ENCODE peak calls at places on chromosome 11, in seven cellular contexts. L, T, Y, P, V, M and K are unnamed samples.

GRCh38 chr11:114081641-114082414 is 22.3 kb downstream of the ZBTB16 start:
- DNase-seq in L (no peak), T (no peak), Y (no peak), P (no peak), V (no peak), M (no peak), K (no peak)

GRCh38 chr11:78397398-78397797 is 20.2 kb downstream of the GAB2 start:
- DNase-seq in L (no peak), T (no peak), Y (no peak), P (no peak), V (no peak), M (no peak), K (no peak)

GRCh38 chr11:62073061-62073460 is 50.8 kb upstream of the INCENP start:
- DNase-seq in L (no peak), T (no peak), Y (no peak), P (no peak), V (no peak), M (no peak), K (no peak)

GRCh38 chr11:63837719-63838118 is 1.2 kb upstream of the MARK2 start:
- DNase-seq in L (no peak), T (no peak), Y (no peak), P (no peak), V (no peak), M (no peak), K (no peak)

GRCh38 chr11:132402056-132402684 is 1031.8 kb downstream of the NTM start:
- DNase-seq in L (peak), T (no peak), Y (no peak), P (peak), V (peak), M (no peak), K (no peak)

GRCh38 chr11:72100462-72100861 is 2.6 kb downstream of the LAMTOR1 start:
- DNase-seq in L (no peak), T (no peak), Y (no peak), P (no peak), V (no peak), M (no peak), K (no peak)

GRCh38 chr11:130771708-130772107 is 144.6 kb downstream of the SNX19 start:
- DNase-seq in L (no peak), T (no peak), Y (no peak), P (no peak), V (no peak), M (no peak), K (no peak)

GRCh38 chr11:65014146-65014960 is at the start of gene ARL2:
- DNase-seq in L (no peak), T (no peak), Y (no peak), P (no peak), V (no peak), M (peak), K (no peak)

GRCh38 chr11:87473174-87473573 is 435.4 kb downstream of the TMEM135 start:
- DNase-seq in L (peak), T (no peak), Y (no peak), P (peak), V (no peak), M (no peak), K (peak)

GRCh38 chr11:62602141-62603071 is 741 bp upstream of the MTA2 start:
- DNase-seq in L (no peak), T (no peak), Y (no peak), P (no peak), V (peak), M (peak), K (no peak)

GRCh38 chr11:94732617-94733292 is 35.4 kb upstream of the AMOTL1 start:
- DNase-seq in L (peak), T (no peak), Y (no peak), P (peak), V (peak), M (no peak), K (no peak)

GRCh38 chr11:99368579-99368978 is 347.8 kb downstream of the CNTN5 start:
- DNase-seq in L (no peak), T (no peak), Y (no peak), P (peak), V (no peak), M (no peak), K (no peak)

GRCh38 chr11:59197990-59198389 is 14.7 kb downstream of the MPEG1 start:
- DNase-seq in L (no peak), T (no peak), Y (peak), P (peak), V (no peak), M (no peak), K (no peak)

GRCh38 chr11:12841946-12842630 is 167.0 kb upstream of the RASSF10 start:
- DNase-seq in L (no peak), T (no peak), Y (no peak), P (peak), V (peak), M (no peak), K (no peak)

GRCh38 chr11:99494065-99494464 is 473.3 kb downstream of the CNTN5 start:
- DNase-seq in L (no peak), T (no peak), Y (no peak), P (no peak), V (no peak), M (no peak), K (no peak)

GRCh38 chr11:72932132-72932570 is 117.9 kb downstream of the ATG16L2 start:
- DNase-seq in L (peak), T (no peak), Y (no peak), P (no peak), V (no peak), M (no peak), K (no peak)

GRCh38 chr11:102451693-102452460 is 688 bp downstream of the TMEM123 start:
- DNase-seq in L (no peak), T (no peak), Y (no peak), P (peak), V (peak), M (peak), K (no peak)

GRCh38 chr11:77879218-77879617 is 58.3 kb downstream of the AAMDC start:
- DNase-seq in L (peak), T (no peak), Y (no peak), P (no peak), V (no peak), M (no peak), K (no peak)

GRCh38 chr11:60363542-60364525 is 14.5 kb upstream of the MS4A7 start:
- DNase-seq in L (no peak), T (peak), Y (no peak), P (peak), V (peak), M (no peak), K (no peak)

GRCh38 chr11:129945377-129945776 is 50.0 kb upstream of the NFRKB start:
- DNase-seq in L (no peak), T (no peak), Y (no peak), P (no peak), V (no peak), M (no peak), K (no peak)

GRCh38 chr11:128574576-128575011 is 12.8 kb downstream of the ETS1 start:
- DNase-seq in L (no peak), T (no peak), Y (no peak), P (no peak), V (no peak), M (no peak), K (no peak)

GRCh38 chr11:107840120-107840479 is 18.5 kb downstream of the SLC35F2 start:
- DNase-seq in L (no peak), T (no peak), Y (no peak), P (no peak), V (peak), M (peak), K (no peak)

GRCh38 chr11:107836811-107837210 is 21.8 kb downstream of the SLC35F2 start:
- DNase-seq in L (no peak), T (no peak), Y (no peak), P (no peak), V (no peak), M (no peak), K (no peak)

GRCh38 chr11:107830915-107831540 is 27.6 kb downstream of the SLC35F2 start:
- DNase-seq in L (no peak), T (no peak), Y (no peak), P (no peak), V (no peak), M (no peak), K (peak)

DNA sequence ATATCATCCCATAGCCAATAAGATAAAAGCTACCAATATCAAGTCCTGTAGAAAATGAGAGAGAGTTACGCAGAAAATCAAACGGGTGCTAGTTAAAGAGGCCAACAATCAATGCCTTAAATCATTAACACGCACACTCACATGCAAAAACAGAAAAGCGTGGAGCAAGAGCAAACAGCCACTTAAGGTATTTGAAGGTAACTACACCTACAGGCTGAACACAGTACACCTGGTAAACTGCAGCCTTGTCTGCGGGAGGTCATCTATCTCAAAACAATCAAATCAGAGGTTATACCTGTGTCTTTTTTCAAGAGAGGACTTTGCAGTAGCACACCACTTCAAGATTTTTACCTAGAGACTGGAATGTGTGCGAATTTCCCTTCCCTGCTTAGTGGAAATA is 23.6 kb downstream of the SLC35F2 start:
- DNase-seq in L (no peak), T (no peak), Y (no peak), P (no peak), V (no peak), M (no peak), K (no peak)
- H3K27ac ChIP-seq in L (no peak), T (no peak), Y (no peak), P (no peak), V (no peak), M (no peak), K (no peak)

GRCh38 chr11:112161012-112161411 is 2.9 kb downstream of the IL18 start:
- DNase-seq in L (no peak), T (no peak), Y (no peak), P (no peak), V (no peak), M (no peak), K (no peak)

GRCh38 chr11:112162761-112163669 is 879 bp downstream of the IL18 start:
- DNase-seq in L (no peak), T (no peak), Y (no peak), P (no peak), V (peak), M (no peak), K (no peak)

GRCh38 chr11:112165049-112165448 is 1.2 kb upstream of the IL18 start:
- DNase-seq in L (no peak), T (no peak), Y (no peak), P (no peak), V (no peak), M (no peak), K (no peak)

GRCh38 chr11:112166561-112166960 is 611 bp upstream of the TEX12 start:
- DNase-seq in L (no peak), T (no peak), Y (no peak), P (no peak), V (no peak), M (no peak), K (no peak)

GRCh38 chr11:112163875-112164521 is at the start of gene IL18:
- DNase-seq in L (no peak), T (peak), Y (no peak), P (no peak), V (peak), M (peak), K (no peak)
- H3K27ac ChIP-seq in L (no peak), T (peak), Y (no peak), P (no peak), V (peak), M (peak), K (peak)

DNA sequence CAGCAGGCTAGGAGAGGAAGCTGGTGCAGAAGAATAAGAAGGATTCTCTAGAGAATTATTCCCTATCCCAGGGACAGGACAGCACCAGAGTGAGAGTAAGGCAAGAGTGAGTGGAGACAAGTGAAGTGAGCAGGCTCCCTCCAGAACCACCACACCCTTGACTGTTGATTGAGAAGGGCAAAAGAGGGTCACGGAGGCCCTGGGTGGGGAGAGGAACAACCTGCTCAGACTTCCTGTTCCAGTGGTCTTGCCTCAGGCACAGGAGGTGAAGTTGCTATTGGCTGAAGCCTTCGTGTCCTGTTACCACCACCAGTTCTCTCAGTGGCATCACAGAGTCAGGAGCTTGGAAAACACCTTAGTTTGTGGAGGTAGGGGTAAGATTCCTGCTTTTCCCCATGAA is 51.7 kb upstream of the CCDC89 start:
- DNase-seq in L (no peak), T (no peak), Y (no peak), P (no peak), V (no peak), M (no peak), K (no peak)
- H3K27ac ChIP-seq in L (no peak), T (no peak), Y (no peak), P (no peak), V (no peak), M (no peak), K (no peak)

GRCh38 chr11:19579957-19580356 is 132.7 kb upstream of the NAV2 start:
- DNase-seq in L (no peak), T (no peak), Y (no peak), P (no peak), V (no peak), M (no peak), K (no peak)

GRCh38 chr11:19577391-19577831 is 135.2 kb upstream of the NAV2 start:
- DNase-seq in L (no peak), T (no peak), Y (no peak), P (no peak), V (no peak), M (no peak), K (no peak)

GRCh38 chr11:19577849-19578619 is 134.6 kb upstream of the NAV2 start:
- DNase-seq in L (no peak), T (no peak), Y (peak), P (peak), V (no peak), M (no peak), K (no peak)

GRCh38 chr11:19576903-19577302 is 135.7 kb upstream of the NAV2 start:
- DNase-seq in L (no peak), T (no peak), Y (no peak), P (no peak), V (no peak), M (no peak), K (no peak)

GRCh38 chr11:19578871-19579270 is 133.8 kb upstream of the NAV2 start:
- DNase-seq in L (no peak), T (no peak), Y (no peak), P (no peak), V (no peak), M (no peak), K (no peak)
- H3K27ac ChIP-seq in L (no peak), T (no peak), Y (peak), P (no peak), V (no peak), M (peak), K (no peak)

GRCh38 chr11:123532131-123532530 is 102.1 kb downstream of the GRAMD1B start:
- DNase-seq in L (no peak), T (no peak), Y (no peak), P (no peak), V (no peak), M (no peak), K (no peak)

GRCh38 chr11:123527526-123527925 is 97.5 kb downstream of the GRAMD1B start:
- DNase-seq in L (no peak), T (no peak), Y (no peak), P (no peak), V (no peak), M (no peak), K (no peak)

GRCh38 chr11:123527947-123528346 is 97.9 kb downstream of the GRAMD1B start:
- DNase-seq in L (no peak), T (no peak), Y (no peak), P (no peak), V (no peak), M (no peak), K (no peak)

GRCh38 chr11:123535401-123535800 is 105.3 kb downstream of the GRAMD1B start:
- DNase-seq in L (no peak), T (no peak), Y (no peak), P (no peak), V (no peak), M (no peak), K (no peak)

GRCh38 chr11:123531325-123531724 is 101.3 kb downstream of the GRAMD1B start:
- DNase-seq in L (no peak), T (no peak), Y (no peak), P (no peak), V (no peak), M (no peak), K (no peak)
- H3K27ac ChIP-seq in L (no peak), T (no peak), Y (no peak), P (no peak), V (no peak), M (no peak), K (no peak)

GRCh38 chr11:27200779-27201453 is 160.3 kb downstream of the BBOX1 start:
- DNase-seq in L (no peak), T (no peak), Y (no peak), P (no peak), V (no peak), M (no peak), K (no peak)
- H3K27ac ChIP-seq in L (no peak), T (no peak), Y (no peak), P (no peak), V (peak), M (peak), K (peak)

DNA sequence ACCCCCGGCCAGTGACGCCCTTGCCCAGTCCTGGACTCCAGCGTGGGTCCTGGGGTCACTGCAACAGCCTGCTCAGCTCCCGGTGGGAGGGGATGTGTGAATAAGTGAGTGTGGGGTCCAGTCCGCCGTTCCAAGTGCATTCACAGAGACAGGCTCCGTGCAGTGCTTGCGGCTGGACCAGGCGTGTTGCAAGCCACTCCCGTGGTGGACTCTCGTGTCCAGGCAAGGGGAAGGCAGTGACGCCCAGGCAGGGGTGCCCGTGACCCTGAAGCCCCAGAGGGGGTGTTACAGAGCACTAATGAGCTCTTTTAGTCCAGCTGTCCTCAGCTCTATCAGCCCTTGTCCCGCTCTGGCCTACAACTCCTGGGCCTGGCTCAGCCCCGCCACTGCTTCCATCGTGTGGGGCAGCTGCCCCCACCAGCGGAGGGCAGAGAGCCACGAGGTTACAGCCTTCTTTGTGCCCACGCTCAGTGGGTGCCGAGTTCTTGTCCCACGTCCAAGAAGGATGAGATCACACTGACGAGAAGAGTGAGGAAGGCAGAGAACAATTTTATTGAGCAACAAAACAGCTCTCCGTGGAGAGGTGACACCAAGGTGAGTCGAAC is 1807.5 kb downstream of the LRRC4C start:
- DNase-seq in L (no peak), T (no peak), Y (no peak), P (no peak), V (no peak), M (no peak), K (no peak)
- H3K27ac ChIP-seq in L (no peak), T (no peak), Y (no peak), P (no peak), V (no peak), M (no peak), K (no peak)